ENCODE peak calls at places on chromosomes 12 and 14, in six cellular contexts. J is A549, Y is progenitor cell of endocrine pancreas, G is tibial nerve, F is body of pancreas, Q is esophagus squamous epithelium. U is an unnamed sample.

GRCh38 chr12:96266238-96266637 is 72.1 kb downstream of the ELK3 start:
- DNase-seq in J (no peak), Y (no peak), G (no peak), F (no peak), Q (no peak), U (no peak)

GRCh38 chr12:111066744-111067437 is 146.5 kb upstream of the MYL2 start:
- DNase-seq in J (peak), Y (no peak), G (no peak), F (no peak), Q (no peak), U (no peak)

GRCh38 chr14:35285991-35286564 is 6.1 kb upstream of the PSMA6 start:
- DNase-seq in J (no peak), Y (no peak), G (no peak), F (no peak), Q (no peak), U (no peak)

GRCh38 chr14:35534884-35535793 is 1.2 kb downstream of the INSM2 start:
- DNase-seq in J (peak), Y (peak), G (no peak), F (peak), Q (no peak), U (peak)

GRCh38 chr12:130715150-130715995 is 726 bp downstream of the RIMBP2 start:
- DNase-seq in J (no peak), Y (no peak), G (no peak), F (no peak), Q (no peak), U (no peak)

GRCh38 chr12:10243803-10244520 is 31.3 kb downstream of the GABARAPL1 start:
- DNase-seq in J (no peak), Y (no peak), G (no peak), F (no peak), Q (no peak), U (no peak)

GRCh38 chr14:20295067-20295466 is 10.7 kb downstream of the TTC5 start:
- DNase-seq in J (no peak), Y (no peak), G (no peak), F (no peak), Q (no peak), U (no peak)

GRCh38 chr14:74763803-74764531 is 851 bp downstream of the YLPM1 start:
- DNase-seq in J (no peak), Y (no peak), G (no peak), F (peak), Q (no peak), U (no peak)

GRCh38 chr12:89472508-89472907 is 52.1 kb downstream of the GALNT4 start:
- DNase-seq in J (no peak), Y (no peak), G (no peak), F (no peak), Q (no peak), U (peak)

GRCh38 chr12:75995691-75996090 is 35.9 kb downstream of the PHLDA1 start:
- DNase-seq in J (no peak), Y (no peak), G (no peak), F (no peak), Q (no peak), U (no peak)

GRCh38 chr12:11884661-11885060 is 186.1 kb upstream of the BCL2L14 start:
- DNase-seq in J (no peak), Y (no peak), G (no peak), F (no peak), Q (no peak), U (no peak)

GRCh38 chr12:2902287-2902880 is 11.7 kb downstream of the TULP3 start:
- DNase-seq in J (no peak), Y (no peak), G (no peak), F (no peak), Q (no peak), U (peak)

GRCh38 chr14:29668201-29668600 is 259.4 kb downstream of the PRKD1 start:
- DNase-seq in J (no peak), Y (no peak), G (no peak), F (no peak), Q (no peak), U (no peak)

GRCh38 chr12:84408936-84409335 is 503.7 kb downstream of the SLC6A15 start:
- DNase-seq in J (no peak), Y (no peak), G (no peak), F (no peak), Q (no peak), U (no peak)

GRCh38 chr12:99140017-99140726 is 495.1 kb downstream of the APAF1 start:
- DNase-seq in J (no peak), Y (no peak), G (no peak), F (no peak), Q (no peak), U (no peak)

GRCh38 chr14:60651051-60651935 is 2.0 kb upstream of the SIX1 start:
- DNase-seq in J (no peak), Y (no peak), G (no peak), F (no peak), Q (no peak), U (no peak)

GRCh38 chr12:106000376-106001104 is 138.2 kb downstream of the NUAK1 start:
- DNase-seq in J (no peak), Y (no peak), G (no peak), F (no peak), Q (no peak), U (no peak)

GRCh38 chr12:29818925-29819324 is 35.2 kb upstream of the TMTC1 start:
- DNase-seq in J (no peak), Y (no peak), G (peak), F (no peak), Q (no peak), U (peak)

GRCh38 chr12:94427520-94428381 is 31.9 kb downstream of the CEP83 start:
- DNase-seq in J (no peak), Y (no peak), G (no peak), F (peak), Q (no peak), U (peak)

GRCh38 chr14:92505826-92506225 is 7.8 kb upstream of the RIN3 start:
- DNase-seq in J (no peak), Y (no peak), G (no peak), F (no peak), Q (no peak), U (no peak)

GRCh38 chr12:78703820-78704525 is 160.6 kb upstream of the SYT1 start:
- DNase-seq in J (peak), Y (no peak), G (no peak), F (no peak), Q (no peak), U (peak)

GRCh38 chr12:46770501-46771183 is 55.2 kb downstream of the SLC38A4 start:
- DNase-seq in J (no peak), Y (no peak), G (no peak), F (peak), Q (no peak), U (peak)

GRCh38 chr12:125738211-125738610 is 673.0 kb downstream of the AACS start:
- DNase-seq in J (no peak), Y (no peak), G (no peak), F (no peak), Q (no peak), U (no peak)

GRCh38 chr12:131390408-131391100 is 320.3 kb upstream of the SFSWAP start:
- DNase-seq in J (peak), Y (peak), G (no peak), F (no peak), Q (no peak), U (no peak)

GRCh38 chr12:118370601-118371000 is 2.1 kb downstream of the TAOK3 start:
- DNase-seq in J (no peak), Y (no peak), G (no peak), F (no peak), Q (no peak), U (no peak)

GRCh38 chr12:57091633-57092528 is 3.0 kb downstream of the NAB2 start:
- DNase-seq in J (no peak), Y (no peak), G (no peak), F (no peak), Q (no peak), U (no peak)

GRCh38 chr12:9331218-9331626 is 123.0 kb upstream of the PZP start:
- DNase-seq in J (peak), Y (peak), G (peak), F (peak), Q (no peak), U (peak)

DNA sequence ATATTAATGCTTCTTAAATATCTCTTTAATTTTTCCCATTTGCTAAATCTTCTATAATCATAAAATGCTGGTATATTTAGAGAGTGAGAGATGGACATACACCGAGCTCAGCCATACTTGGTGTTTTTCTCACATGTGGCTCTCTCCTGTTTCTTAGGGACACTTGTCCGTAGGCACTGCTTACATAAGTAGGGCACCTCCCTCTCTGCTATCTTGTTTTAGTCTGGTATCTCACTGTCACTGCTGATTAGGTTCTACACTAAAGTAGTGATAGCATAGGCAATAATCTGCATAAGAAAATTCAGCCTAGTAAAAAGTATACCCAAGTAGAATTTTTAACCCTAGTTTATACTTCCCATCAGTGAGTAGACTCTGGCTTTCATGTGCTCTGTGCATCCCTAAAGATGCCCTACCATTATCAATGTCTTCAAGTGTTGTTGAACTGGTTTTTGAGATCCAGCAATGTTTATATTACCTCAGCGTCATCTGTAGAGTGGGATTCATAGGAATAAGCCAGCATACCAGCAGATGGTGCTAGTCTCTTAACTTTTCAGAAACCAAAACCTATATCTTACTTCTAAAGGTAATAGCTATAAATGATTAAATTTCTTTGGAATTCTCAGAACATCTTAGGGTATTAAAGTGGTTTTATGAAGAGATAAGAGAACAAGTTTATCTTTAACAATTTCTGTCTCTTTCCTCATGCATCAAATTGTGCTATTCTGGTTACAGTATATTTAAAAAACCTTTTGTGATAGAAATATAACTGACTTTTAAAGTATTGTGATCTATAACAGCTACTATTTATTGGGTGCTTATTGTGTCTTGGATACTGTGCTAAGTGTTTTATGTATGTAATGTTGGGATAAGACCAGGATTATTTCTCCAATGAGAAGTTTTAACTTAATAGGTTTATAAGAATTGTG is 32.9 kb downstream of the ARID2 start:
- DNase-seq in J (peak), Y (no peak), G (no peak), F (no peak), Q (no peak), U (peak)
- TF ChIP-seq CTCF in J (peak), Y (peak), G (peak), F (peak), Q (peak), U (peak)

DNA sequence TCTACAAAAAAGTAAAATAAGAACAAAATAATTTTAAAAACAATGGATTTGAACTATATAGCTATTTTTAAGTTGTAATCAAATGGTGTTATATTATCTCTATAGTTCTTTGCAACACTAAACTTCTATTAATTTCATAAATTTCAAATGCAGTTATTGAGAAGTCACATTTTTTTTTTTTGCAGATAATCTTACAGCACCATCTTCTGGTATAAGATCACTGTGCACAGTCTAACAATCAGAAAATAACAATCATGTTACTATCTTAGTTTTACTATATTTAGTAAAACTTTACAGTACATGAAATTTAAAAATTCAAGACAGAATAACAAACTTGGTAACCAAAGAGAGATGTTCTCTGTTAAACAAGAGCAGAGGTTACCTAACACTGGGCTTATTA is 40.6 kb downstream of the GXYLT1 start:
- DNase-seq in J (no peak), Y (no peak), G (no peak), F (no peak), Q (no peak), U (peak)
- TF ChIP-seq CTCF in J (peak), Y (no peak), G (no peak), F (no peak), Q (no peak), U (peak)

GRCh38 chr12:52037248-52037861 is 13.9 kb upstream of the NR4A1 start:
- DNase-seq in J (no peak), Y (peak), G (no peak), F (peak), Q (no peak), U (peak)
- TF ChIP-seq CTCF in J (no peak), Y (peak), G (no peak), F (no peak), Q (no peak), U (no peak)

GRCh38 chr14:64891839-64892375 is 12.2 kb upstream of the SPTB start:
- DNase-seq in J (peak), Y (no peak), G (no peak), F (no peak), Q (no peak), U (peak)
- TF ChIP-seq CTCF in J (peak), Y (peak), G (peak), F (peak), Q (peak), U (peak)

GRCh38 chr12:121916719-121917118 is 1.7 kb upstream of the CFAP251 start:
- DNase-seq in J (no peak), Y (no peak), G (no peak), F (no peak), Q (no peak), U (peak)
- TF ChIP-seq CTCF in J (peak), Y (peak), G (no peak), F (no peak), Q (no peak), U (peak)

DNA sequence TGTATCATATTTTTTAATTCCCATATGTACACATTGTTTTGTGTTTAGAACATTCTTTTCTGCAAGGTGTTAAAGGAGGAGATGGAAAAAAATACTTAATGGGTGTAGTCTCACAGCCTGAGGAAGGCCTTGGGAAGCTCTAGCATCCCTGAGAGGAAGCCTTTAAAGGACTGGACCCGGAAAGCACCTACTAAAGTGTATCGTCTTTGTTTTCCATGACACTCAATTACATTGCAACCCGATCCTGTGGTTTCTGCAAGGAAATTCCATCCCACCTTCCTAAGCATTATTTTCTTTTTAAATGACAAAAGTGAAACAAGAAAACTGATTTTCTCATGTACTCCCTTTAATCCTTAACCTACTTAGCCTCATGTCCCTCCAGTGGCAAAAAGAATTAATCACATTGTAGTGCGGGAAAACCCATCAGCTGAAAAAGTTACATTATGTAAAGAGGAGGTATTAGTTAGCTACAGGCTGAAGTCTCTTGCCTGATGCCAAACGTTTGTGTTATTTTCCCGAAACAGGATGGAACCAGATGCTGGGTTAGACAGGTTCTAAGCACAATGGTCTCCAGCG is 147.8 kb upstream of the CPSF6 start:
- DNase-seq in J (no peak), Y (no peak), G (no peak), F (no peak), Q (no peak), U (no peak)
- TF ChIP-seq CTCF in J (no peak), Y (no peak), G (no peak), F (no peak), Q (no peak), U (no peak)